ENCODE peak calls at places on chromosomes 6 and 20, in eight cellular contexts. A, U, F, R, S, B, D and W are unnamed samples.

GRCh38 chr6:139051396-139052070 is 23.0 kb downstream of the ABRACL start:
- DNase-seq in F (no peak), A (no peak), S (no peak), R (no peak), D (no peak), U (no peak), B (no peak), W (no peak)

GRCh38 chr6:85673198-85674139 is 30.8 kb upstream of the SYNCRIP start:
- DNase-seq in B (no peak), U (no peak), D (no peak), S (no peak), R (no peak), F (no peak), A (no peak), W (no peak)

GRCh38 chr6:87210979-87211378 is 55.6 kb downstream of the ZNF292 start:
- DNase-seq in S (no peak), R (no peak), B (no peak), D (no peak), F (no peak), U (no peak), A (no peak), W (no peak)

GRCh38 chr20:34922654-34923381 is 32.8 kb downstream of the GSS start:
- DNase-seq in A (no peak), F (no peak), R (peak; percentile 31), B (peak; percentile 83), S (peak; percentile 60), D (peak; percentile 51), U (no peak), W (peak; percentile 45)

GRCh38 chr6:33197431-33198048 is 2.9 kb downstream of the RXRB start:
- DNase-seq in B (peak; percentile 56), U (peak; percentile 70), R (no peak), D (peak; percentile 81), S (peak; percentile 36), F (no peak), A (no peak), W (peak; percentile 62)

GRCh38 chr6:142947702-142948480 is 2.9 kb upstream of the HIVEP2 start:
- DNase-seq in U (no peak), F (no peak), D (peak; percentile 12), B (no peak), S (no peak), A (no peak), R (no peak), W (no peak)

GRCh38 chr6:114419175-114419574 is 76.4 kb upstream of the HS3ST5 start:
- DNase-seq in D (no peak), A (no peak), S (no peak), R (no peak), B (no peak), U (no peak), F (no peak), W (no peak)

GRCh38 chr20:8573686-8574085 is 441.6 kb downstream of the PLCB1 start:
- DNase-seq in A (no peak), F (no peak), B (no peak), R (no peak), S (no peak), U (no peak), D (no peak), W (no peak)

GRCh38 chr6:87012035-87012434 is 74.7 kb downstream of the HTR1E start:
- DNase-seq in F (no peak), R (no peak), A (no peak), U (no peak), D (no peak), B (no peak), S (no peak), W (no peak)

GRCh38 chr20:18090044-18090443 is 32.3 kb upstream of the OVOL2 start:
- DNase-seq in A (peak; percentile 56), F (no peak), D (no peak), U (no peak), S (no peak), B (no peak), R (no peak), W (no peak)

DNA sequence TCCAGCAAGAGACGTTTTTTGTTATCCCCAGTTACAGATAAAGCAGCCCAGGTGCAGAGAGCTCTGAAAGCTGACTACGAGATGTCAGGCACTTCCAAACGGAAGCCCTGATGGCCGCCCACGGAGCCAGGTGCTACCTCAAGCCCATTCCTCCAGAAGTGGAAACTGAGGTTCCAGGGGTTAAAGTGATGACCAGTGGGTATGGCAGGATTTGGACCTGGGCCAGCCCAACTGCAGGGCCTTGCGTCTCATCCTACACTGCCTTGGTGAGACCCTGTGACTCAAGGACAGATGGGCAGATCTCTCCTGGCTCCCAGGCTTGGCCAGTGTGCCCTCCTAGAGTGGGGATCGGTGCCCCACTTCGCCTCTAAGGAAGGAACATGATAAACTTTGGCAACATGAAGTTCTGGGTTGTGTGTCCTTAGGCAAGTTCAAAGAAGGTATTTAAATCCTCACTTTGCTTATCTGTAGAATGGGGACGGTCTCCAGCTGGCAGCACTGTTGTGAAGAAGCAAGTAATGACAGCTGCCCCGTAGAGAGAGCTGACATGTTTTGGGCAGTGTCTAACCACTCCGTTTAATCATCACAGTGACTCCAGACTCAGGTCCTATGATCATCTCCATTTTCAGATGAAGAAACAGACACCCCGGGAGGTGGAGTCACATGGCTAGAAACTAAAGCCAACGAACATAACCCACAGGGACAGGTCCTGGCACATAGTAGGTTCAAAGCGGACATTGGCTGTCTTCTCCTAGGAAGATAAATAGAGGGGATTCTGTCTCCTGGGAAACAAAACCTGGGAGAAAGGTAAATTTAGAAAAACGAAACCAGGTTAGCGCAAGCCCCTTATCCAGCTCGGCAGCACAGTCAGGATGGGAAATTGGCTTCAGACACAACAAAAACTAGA is 34.4 kb upstream of the CDH22 start:
- DNase-seq in D (no peak), F (no peak), S (no peak), A (no peak), B (no peak), U (no peak), R (no peak), W (no peak)
- TF ChIP-seq POLR2A in D (no peak), F (no peak), S (no peak), A (no peak), B (no peak), U (no peak), R (no peak), W (no peak)

DNA sequence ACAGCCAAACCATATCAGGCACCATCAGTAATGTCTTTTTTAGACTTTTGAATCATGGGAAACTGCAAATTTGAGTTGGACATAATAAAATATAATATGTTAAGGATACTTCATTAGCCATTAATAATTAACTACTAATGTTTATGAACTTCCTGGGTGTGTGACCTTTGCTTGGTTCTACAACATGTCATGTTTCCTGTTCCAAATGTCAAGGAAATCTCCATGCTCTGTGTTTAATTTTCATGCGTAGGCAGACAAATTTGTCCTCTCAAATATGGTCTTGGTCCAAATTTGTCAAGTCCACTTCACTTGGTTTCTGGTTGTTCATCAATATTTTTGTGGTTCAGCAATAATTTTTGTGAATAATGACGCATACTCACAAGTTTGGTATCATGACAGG is 410.5 kb downstream of the BMP2 start:
- DNase-seq in D (no peak), U (no peak), R (no peak), F (no peak), A (no peak), S (no peak), B (no peak), W (no peak)
- TF ChIP-seq POLR2A in D (no peak), U (no peak), R (no peak), F (no peak), A (no peak), S (no peak), B (no peak), W (no peak)

DNA sequence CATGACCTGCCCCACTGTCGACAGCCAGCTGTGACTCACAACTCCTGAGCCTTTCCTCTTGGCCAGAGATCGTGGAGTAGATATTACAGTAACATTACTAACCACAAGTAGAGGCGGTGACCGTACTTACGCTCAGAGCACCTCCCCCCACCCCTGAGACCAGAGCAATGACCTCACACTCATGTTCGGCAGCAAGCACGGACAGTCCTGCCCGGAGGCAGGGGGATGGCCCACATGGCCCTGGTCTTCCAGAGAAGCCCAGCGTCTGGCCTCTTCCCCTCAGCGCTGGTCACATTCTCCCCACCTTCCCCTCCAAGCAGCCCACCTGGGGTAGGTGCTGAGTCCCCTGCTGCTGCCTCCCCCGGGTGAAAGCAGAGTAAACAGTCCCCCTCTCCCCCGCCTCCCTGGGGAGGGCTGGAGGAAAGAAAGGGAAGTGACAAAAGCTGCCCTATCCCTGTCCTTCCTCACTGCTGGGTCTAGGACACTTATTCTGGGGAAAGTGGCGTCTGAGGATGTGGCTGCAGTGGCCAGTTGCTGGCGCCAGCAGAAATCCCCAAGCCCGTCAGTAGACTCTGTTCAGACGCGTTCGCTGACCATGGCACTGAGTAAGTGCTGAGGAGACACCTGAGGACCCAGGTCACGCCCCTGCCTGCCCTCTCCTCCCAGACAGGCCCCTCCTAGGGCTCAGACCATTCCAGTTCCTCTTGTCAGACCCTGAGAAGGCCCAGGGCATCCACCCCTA is 68.5 kb downstream of the MRPL14 start:
- DNase-seq in A (peak; percentile 95), S (peak; percentile 58), R (peak; percentile 88), F (peak; percentile 94), D (peak; percentile 96), U (peak; percentile 95), B (peak; percentile 100), W (peak; percentile 45)
- TF ChIP-seq POLR2A in A (no peak), S (no peak), R (peak; percentile 37), F (no peak), D (no peak), U (no peak), B (peak; percentile 70), W (no peak)

GRCh38 chr6:157213426-157213825 is 109.9 kb downstream of the TMEM242 start:
- DNase-seq in A (no peak), B (no peak), S (no peak), F (no peak), R (no peak), U (no peak), D (no peak), W (no peak)

GRCh38 chr6:157213897-157214296 is 109.4 kb downstream of the TMEM242 start:
- DNase-seq in F (no peak), A (peak; percentile 74), D (no peak), U (no peak), R (no peak), S (no peak), B (no peak), W (no peak)

GRCh38 chr6:157210954-157211353 is 112.4 kb downstream of the TMEM242 start:
- DNase-seq in S (no peak), R (no peak), F (no peak), A (no peak), U (no peak), D (no peak), B (no peak), W (no peak)

GRCh38 chr6:157209865-157210530 is 113.3 kb downstream of the TMEM242 start:
- DNase-seq in R (no peak), D (no peak), F (no peak), S (no peak), U (no peak), B (no peak), A (no peak), W (no peak)

DNA sequence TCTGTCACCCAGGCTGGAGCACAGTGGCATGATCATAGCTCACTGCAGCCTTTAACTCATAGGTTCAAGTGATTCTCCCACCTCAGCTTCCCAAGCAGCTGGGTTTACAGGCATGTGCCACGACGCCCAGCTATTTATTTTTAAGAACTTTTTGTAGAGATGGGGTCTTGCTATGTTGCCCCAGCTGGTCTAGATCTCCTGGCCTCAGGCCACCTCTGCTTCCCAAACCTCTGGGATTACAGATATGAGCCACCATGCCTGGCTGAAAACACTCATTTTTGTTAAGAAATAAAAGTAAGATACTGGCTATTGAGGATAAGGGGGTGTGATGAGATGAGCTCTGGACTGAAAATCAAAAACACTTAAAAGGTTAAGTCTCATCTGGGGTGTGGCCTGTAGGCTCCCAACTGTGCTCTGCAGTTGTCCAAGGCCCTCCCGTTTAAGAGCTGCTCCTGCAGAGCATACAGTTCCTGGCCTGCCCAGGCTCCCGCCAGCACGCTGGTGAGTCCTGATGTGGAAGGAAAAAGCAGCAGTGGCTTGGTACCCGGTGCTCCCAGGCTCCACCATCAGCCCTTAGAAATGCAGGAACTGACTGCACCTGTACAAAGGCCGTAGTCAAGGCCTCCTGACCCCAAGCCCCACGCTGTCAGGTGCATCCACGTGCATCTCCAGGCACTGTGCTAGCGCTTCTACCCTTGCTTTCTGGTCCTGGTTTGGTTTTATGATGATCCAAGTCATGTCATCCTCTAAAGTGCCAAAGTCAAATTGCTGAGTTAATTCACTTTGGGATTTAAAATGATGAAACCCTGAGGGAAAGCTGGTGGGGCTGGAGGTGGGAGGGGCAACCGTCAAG is 111.5 kb downstream of the TMEM242 start:
- DNase-seq in B (no peak), S (no peak), F (no peak), R (no peak), U (no peak), A (peak; percentile 87), D (no peak), W (no peak)
- TF ChIP-seq POLR2A in B (no peak), S (no peak), F (no peak), R (no peak), U (no peak), A (no peak), D (no peak), W (no peak)